ENCODE peak calls at places on chromosome X, in six cellular contexts. One of them, this sample, is unnamed.

GRCh38 chrX:651922-652775 is 21.6 kb downstream of the SHOX start:
- DNase-seq in lung: no peak
- DNase-seq in stimulated activated CD4-positive, alpha-beta T cell treated with anti-CD3 and anti-CD28 coated beads, Interleukin-15, amount 100 ng/mL, for 48 hours: no peak
- DNase-seq in naive thymus-derived CD4-positive, alpha-beta T cell: no peak
- DNase-seq in lung microvascular endothelial cell: no peak
- DNase-seq in left ventricle myocardium inferior: no peak
- DNase-seq in this sample: no peak

GRCh38 chrX:112841114-112841819 is 636 bp upstream of the AMOT start:
- DNase-seq in lung: peak
- DNase-seq in stimulated activated CD4-positive, alpha-beta T cell treated with anti-CD3 and anti-CD28 coated beads, Interleukin-15, amount 100 ng/mL, for 48 hours: peak
- DNase-seq in naive thymus-derived CD4-positive, alpha-beta T cell: peak
- DNase-seq in lung microvascular endothelial cell: peak
- DNase-seq in left ventricle myocardium inferior: peak
- DNase-seq in this sample: peak

GRCh38 chrX:17738002-17738713 is 865 bp downstream of the SCML1 start:
- DNase-seq in lung: peak
- DNase-seq in stimulated activated CD4-positive, alpha-beta T cell treated with anti-CD3 and anti-CD28 coated beads, Interleukin-15, amount 100 ng/mL, for 48 hours: peak
- DNase-seq in naive thymus-derived CD4-positive, alpha-beta T cell: no peak
- DNase-seq in lung microvascular endothelial cell: peak
- DNase-seq in left ventricle myocardium inferior: peak
- DNase-seq in this sample: no peak

GRCh38 chrX:2387614-2388239 is 113.0 kb downstream of the DHRSX start:
- DNase-seq in lung: no peak
- DNase-seq in stimulated activated CD4-positive, alpha-beta T cell treated with anti-CD3 and anti-CD28 coated beads, Interleukin-15, amount 100 ng/mL, for 48 hours: no peak
- DNase-seq in naive thymus-derived CD4-positive, alpha-beta T cell: no peak
- DNase-seq in lung microvascular endothelial cell: peak
- DNase-seq in left ventricle myocardium inferior: no peak
- DNase-seq in this sample: no peak

GRCh38 chrX:108699368-108699767 is 37.0 kb downstream of the IRS4 start:
- DNase-seq in lung: no peak
- DNase-seq in stimulated activated CD4-positive, alpha-beta T cell treated with anti-CD3 and anti-CD28 coated beads, Interleukin-15, amount 100 ng/mL, for 48 hours: no peak
- DNase-seq in naive thymus-derived CD4-positive, alpha-beta T cell: no peak
- DNase-seq in lung microvascular endothelial cell: peak
- DNase-seq in left ventricle myocardium inferior: no peak
- DNase-seq in this sample: no peak

GRCh38 chrX:118347131-118347530 is 1.2 kb downstream of the WDR44 start:
- DNase-seq in lung: no peak
- DNase-seq in stimulated activated CD4-positive, alpha-beta T cell treated with anti-CD3 and anti-CD28 coated beads, Interleukin-15, amount 100 ng/mL, for 48 hours: no peak
- DNase-seq in naive thymus-derived CD4-positive, alpha-beta T cell: no peak
- DNase-seq in lung microvascular endothelial cell: peak
- DNase-seq in left ventricle myocardium inferior: no peak
- DNase-seq in this sample: no peak

GRCh38 chrX:72268601-72269365 is 8.3 kb downstream of the RPS4X start:
- DNase-seq in lung: no peak
- DNase-seq in stimulated activated CD4-positive, alpha-beta T cell treated with anti-CD3 and anti-CD28 coated beads, Interleukin-15, amount 100 ng/mL, for 48 hours: no peak
- DNase-seq in naive thymus-derived CD4-positive, alpha-beta T cell: no peak
- DNase-seq in lung microvascular endothelial cell: peak
- DNase-seq in left ventricle myocardium inferior: no peak
- DNase-seq in this sample: no peak

GRCh38 chrX:44183329-44183728 is 160.1 kb downstream of the EFHC2 start:
- DNase-seq in lung: no peak
- DNase-seq in stimulated activated CD4-positive, alpha-beta T cell treated with anti-CD3 and anti-CD28 coated beads, Interleukin-15, amount 100 ng/mL, for 48 hours: no peak
- DNase-seq in naive thymus-derived CD4-positive, alpha-beta T cell: no peak
- DNase-seq in lung microvascular endothelial cell: no peak
- DNase-seq in left ventricle myocardium inferior: no peak
- DNase-seq in this sample: no peak

GRCh38 chrX:10486373-10486772 is 134.0 kb downstream of the MID1 start:
- DNase-seq in lung: no peak
- DNase-seq in stimulated activated CD4-positive, alpha-beta T cell treated with anti-CD3 and anti-CD28 coated beads, Interleukin-15, amount 100 ng/mL, for 48 hours: no peak
- DNase-seq in naive thymus-derived CD4-positive, alpha-beta T cell: no peak
- DNase-seq in lung microvascular endothelial cell: peak
- DNase-seq in left ventricle myocardium inferior: no peak
- DNase-seq in this sample: no peak

GRCh38 chrX:56994375-56995270 is 718 bp downstream of the SPIN3 start:
- DNase-seq in lung: no peak
- DNase-seq in stimulated activated CD4-positive, alpha-beta T cell treated with anti-CD3 and anti-CD28 coated beads, Interleukin-15, amount 100 ng/mL, for 48 hours: no peak
- DNase-seq in naive thymus-derived CD4-positive, alpha-beta T cell: no peak
- DNase-seq in lung microvascular endothelial cell: no peak
- DNase-seq in left ventricle myocardium inferior: peak
- DNase-seq in this sample: no peak

This sample was measured in GM12891.